ENCODE peak calls at places on chromosomes 13 and 19, in seven cellular contexts. F, M, K, N, R, G and Z are unnamed samples.
A peak's percentile ranks its signal among the peaks of the same experiment; 100 is the strongest.

GRCh38 chr13:35953537-35954206 is 177.5 kb downstream of the DCLK1 start:
- ATAC-seq in N (peak; percentile 86), R (no peak), M (peak; percentile 96), K (peak; percentile 88), F (no peak), G (no peak), Z (no peak)

GRCh38 chr19:34274827-34275625 is 20.7 kb downstream of the GARRE1 start:
- ATAC-seq in G (no peak), K (no peak), F (no peak), N (no peak), R (no peak), M (peak; percentile 92), Z (no peak)

GRCh38 chr19:55285225-55285890 is 1.6 kb downstream of the BRSK1 start:
- ATAC-seq in R (no peak), M (peak; percentile 15), F (no peak), G (no peak), K (no peak), N (no peak), Z (no peak)

GRCh38 chr13:46659413-46660065 is 106.6 kb downstream of the LRCH1 start:
- ATAC-seq in M (no peak), N (peak; percentile 43), F (no peak), R (no peak), G (no peak), K (no peak), Z (no peak)

GRCh38 chr19:22606212-22606553 is 27.9 kb upstream of the ZNF492 start:
- ATAC-seq in G (no peak), R (no peak), M (no peak), F (no peak), K (no peak), N (no peak), Z (no peak)

GRCh38 chr13:40189426-40189825 is 477.0 kb downstream of the FOXO1 start:
- ATAC-seq in M (no peak), K (no peak), G (peak; percentile 28), N (no peak), F (peak; percentile 44), R (peak; percentile 69), Z (peak; percentile 65)

GRCh38 chr19:35000647-35001501 is 751 bp downstream of the GRAMD1A start:
- ATAC-seq in R (peak; percentile 40), F (peak; percentile 19), G (peak; percentile 24), N (peak; percentile 1), K (no peak), M (peak; percentile 35), Z (peak; percentile 39)

GRCh38 chr13:50366488-50367174 is 351.4 kb downstream of the KCNRG start:
- ATAC-seq in M (no peak), F (peak; percentile 84), N (peak; percentile 56), K (no peak), G (peak; percentile 76), R (peak; percentile 87), Z (peak; percentile 77)

GRCh38 chr13:75550159-75550567 is 572 bp downstream of the UCHL3 start:
- ATAC-seq in M (peak; percentile 63), N (no peak), R (no peak), F (peak; percentile 7), G (peak; percentile 6), K (no peak), Z (peak; percentile 18)

GRCh38 chr13:27200413-27201066 is 28.9 kb upstream of the USP12 start:
- ATAC-seq in K (no peak), G (peak; percentile 87), N (no peak), M (no peak), R (peak; percentile 55), F (peak; percentile 93), Z (peak; percentile 84)

GRCh38 chr13:111177803-111178389 is 62.8 kb downstream of the ARHGEF7 start:
- ATAC-seq in R (no peak), M (no peak), N (peak; percentile 53), G (no peak), K (no peak), F (no peak), Z (no peak)